ENCODE peak calls at places on chromosomes 6 and 20, in five cellular contexts. Y is activated T-cell treated with anti-CD3 and anti-CD28 coated beads, Interleukin-2, amount 50 U/mL, for 72 hours; G is stimulated activated CD8-positive, alpha-beta memory T cell treated with anti-CD3 and anti-CD28 coated beads, Interleukin-2, amount 100 ng/mL, for 1 hour; E is mucosa of descending colon; P is HS-27A. Q is an unnamed sample.

GRCh38 chr6:3041606-3042005 is 26.7 kb upstream of the RIPK1 start:
- DNase-seq in G (no peak), P (no peak), E (no peak), Y (no peak), Q (no peak)

GRCh38 chr6:168778201-168778600 is 337.2 kb downstream of the SMOC2 start:
- DNase-seq in P (no peak), Y (no peak), E (no peak), G (no peak), Q (no peak)

GRCh38 chr6:138979813-138980668 is 8.0 kb downstream of the REPS1 start:
- DNase-seq in G (no peak), E (no peak), Y (no peak), P (no peak), Q (no peak)

GRCh38 chr6:134065706-134066105 is 13.3 kb upstream of the SLC2A12 start:
- DNase-seq in G (no peak), E (no peak), P (no peak), Y (no peak), Q (no peak)

GRCh38 chr6:142537612-142538478 is 236.0 kb downstream of the ADGRG6 start:
- DNase-seq in E (no peak), P (peak), Y (peak), G (no peak), Q (no peak)

GRCh38 chr6:120826253-120826652 is 508.0 kb downstream of the TBC1D32 start:
- DNase-seq in P (no peak), E (no peak), G (no peak), Y (peak), Q (no peak)

GRCh38 chr6:23403458-23403857 is 722.6 kb upstream of the NRSN1 start:
- DNase-seq in E (no peak), G (no peak), P (no peak), Y (no peak), Q (no peak)

GRCh38 chr20:17562804-17563305 is 7.0 kb upstream of the DSTN start:
- DNase-seq in P (no peak), Y (no peak), E (no peak), G (no peak), Q (no peak)

GRCh38 chr6:49606696-49607390 is 29.8 kb downstream of the RHAG start:
- DNase-seq in P (peak), E (no peak), Y (peak), G (no peak), Q (no peak)

GRCh38 chr20:35344354-35344837 is 52.2 kb upstream of the FAM83C start:
- DNase-seq in E (peak), Y (no peak), P (no peak), G (no peak), Q (no peak)

GRCh38 chr6:125528614-125529013 is 220.8 kb upstream of the HEY2 start:
- DNase-seq in G (no peak), Y (no peak), E (no peak), P (no peak), Q (no peak)

GRCh38 chr20:4164246-4164645 is 148.9 kb upstream of the RNF24 start:
- DNase-seq in Y (no peak), E (no peak), P (no peak), G (no peak), Q (no peak)

GRCh38 chr6:125229080-125229479 is 72.7 kb downstream of the HDDC2 start:
- DNase-seq in P (no peak), G (no peak), E (no peak), Y (no peak), Q (no peak)

GRCh38 chr6:32976334-32977069 is 8.1 kb downstream of the BRD2 start:
- DNase-seq in Y (no peak), G (no peak), E (no peak), P (no peak), Q (no peak)

GRCh38 chr20:43507150-43508080 is at the start of gene L3MBTL1:
- DNase-seq in P (no peak), G (no peak), Y (peak), E (peak), Q (no peak)

GRCh38 chr6:28673800-28674671 is 148.4 kb downstream of the GPX5 start:
- DNase-seq in E (no peak), G (no peak), Y (peak), P (no peak), Q (no peak)

GRCh38 chr20:37907677-37908397 is 4.9 kb downstream of the VSTM2L start:
- DNase-seq in Y (no peak), E (no peak), G (no peak), P (peak), Q (no peak)

GRCh38 chr6:132270745-132271414 is 130.4 kb downstream of the MOXD1 start:
- DNase-seq in E (no peak), Y (no peak), P (no peak), G (no peak), Q (no peak)

GRCh38 chr6:19812512-19813119 is 24.6 kb upstream of the ID4 start:
- DNase-seq in G (no peak), Y (no peak), E (no peak), P (no peak), Q (no peak)

GRCh38 chr20:6558361-6558760 is 209.1 kb upstream of the BMP2 start:
- DNase-seq in E (no peak), Y (no peak), G (no peak), P (no peak), Q (no peak)

GRCh38 chr6:158752613-158753012 is 66.6 kb downstream of the EZR start:
- DNase-seq in Y (no peak), G (no peak), P (no peak), E (no peak), Q (no peak)

GRCh38 chr6:42962096-42962495 is 1.5 kb downstream of the GNMT start:
- DNase-seq in E (no peak), Y (no peak), P (no peak), G (no peak), Q (no peak)

Q was measured in esophagus squamous epithelium.